ENCODE peak calls at places on chromosomes 5 and 9, in nine cellular contexts. H, L, C, X, W, N, B, Z and P are unnamed samples.

GRCh38 chr9:69645488-69645887 is 26.7 kb downstream of the APBA1 start:
- DNase-seq in H (no peak), L (no peak), C (peak; percentile 67), X (no peak), W (no peak), N (no peak), B (no peak), Z (no peak), P (peak; percentile 45)

GRCh38 chr5:10335711-10336470 is 17.6 kb upstream of the MARCHF6 start:
- DNase-seq in H (no peak), L (no peak), C (no peak), X (no peak), W (no peak), N (no peak), B (no peak), Z (no peak), P (no peak)

GRCh38 chr5:100004969-100005368 is 530.2 kb upstream of the FAM174A start:
- DNase-seq in H (no peak), L (no peak), C (no peak), X (no peak), W (no peak), N (no peak), B (no peak), Z (no peak), P (no peak)

GRCh38 chr9:95088421-95089161 is 228.9 kb downstream of the FANCC start:
- DNase-seq in H (no peak), L (no peak), C (no peak), X (no peak), W (no peak), N (no peak), B (no peak), Z (no peak), P (no peak)

GRCh38 chr9:17775646-17776045 is 196.8 kb downstream of the SH3GL2 start:
- DNase-seq in H (no peak), L (no peak), C (no peak), X (no peak), W (no peak), N (no peak), B (no peak), Z (no peak), P (no peak)

GRCh38 chr5:37029436-37029835 is 152.9 kb downstream of the NIPBL start:
- DNase-seq in H (peak; percentile 34), L (no peak), C (no peak), X (no peak), W (no peak), N (no peak), B (no peak), Z (no peak), P (no peak)

GRCh38 chr9:116844621-116845020 is 157.5 kb downstream of the TRIM32 start:
- DNase-seq in H (no peak), L (no peak), C (no peak), X (no peak), W (no peak), N (no peak), B (no peak), Z (no peak), P (no peak)

GRCh38 chr5:68343421-68343826 is 127.9 kb downstream of the PIK3R1 start:
- DNase-seq in H (peak; percentile 96), L (no peak), C (no peak), X (peak; percentile 34), W (peak; percentile 81), N (peak; percentile 38), B (no peak), Z (peak; percentile 83), P (peak; percentile 88)

GRCh38 chr9:16535555-16535954 is 334.9 kb downstream of the BNC2 start:
- DNase-seq in H (no peak), L (no peak), C (no peak), X (no peak), W (no peak), N (no peak), B (no peak), Z (no peak), P (no peak)

GRCh38 chr5:59555596-59555995 is 337.9 kb downstream of the PDE4D start:
- DNase-seq in H (no peak), L (no peak), C (no peak), X (no peak), W (no peak), N (no peak), B (no peak), Z (no peak), P (no peak)

GRCh38 chr9:126491256-126491879 is 122.4 kb upstream of the LMX1B start:
- DNase-seq in H (peak; percentile 83), L (peak; percentile 76), C (peak; percentile 80), X (no peak), W (peak; percentile 69), N (peak; percentile 61), B (peak; percentile 41), Z (no peak), P (peak; percentile 61)

GRCh38 chr9:38309324-38310195 is 82.9 kb upstream of the ALDH1B1 start:
- DNase-seq in H (peak; percentile 27), L (peak; percentile 39), C (no peak), X (no peak), W (peak; percentile 17), N (no peak), B (no peak), Z (no peak), P (no peak)

GRCh38 chr9:109319631-109320233 is 1.1 kb downstream of the EPB41L4B start:
- DNase-seq in H (no peak), L (no peak), C (no peak), X (peak; percentile 22), W (no peak), N (no peak), B (no peak), Z (no peak), P (peak; percentile 39)

GRCh38 chr9:109319072-109319630 is 1.7 kb downstream of the EPB41L4B start:
- DNase-seq in H (no peak), L (peak; percentile 19), C (peak; percentile 66), X (no peak), W (no peak), N (no peak), B (no peak), Z (no peak), P (peak; percentile 63)

GRCh38 chr9:109320734-109321448 is at the start of gene EPB41L4B:
- DNase-seq in H (peak; percentile 66), L (peak; percentile 92), C (peak; percentile 98), X (peak; percentile 93), W (peak; percentile 69), N (peak; percentile 91), B (peak; percentile 70), Z (peak; percentile 32), P (peak; percentile 89)

GRCh38 chr9:109321727-109322126 is 868 bp upstream of the EPB41L4B start:
- DNase-seq in H (no peak), L (no peak), C (no peak), X (no peak), W (no peak), N (no peak), B (no peak), Z (no peak), P (no peak)

DNA sequence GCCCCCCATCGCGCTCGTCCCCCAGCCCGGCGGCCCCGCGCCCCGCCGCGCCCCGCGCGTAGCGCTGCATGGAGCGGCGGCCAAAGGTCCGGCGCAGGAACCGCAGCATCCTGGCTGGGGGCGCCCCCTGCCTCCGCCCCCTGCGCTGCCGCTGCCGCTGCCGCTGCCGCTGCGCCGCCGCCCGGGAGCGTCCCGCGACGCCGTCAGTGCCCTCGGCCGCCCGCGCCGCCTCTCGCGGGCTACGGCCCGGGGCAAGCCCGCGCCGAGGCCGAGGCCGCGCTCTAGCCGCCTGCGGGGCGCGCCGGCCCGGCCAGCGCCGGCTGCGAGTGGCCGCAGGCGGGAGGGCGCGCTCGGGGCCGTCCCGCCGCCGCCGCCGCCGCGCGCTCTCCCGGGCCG is 523 bp downstream of the EPB41L4B start:
- DNase-seq in H (no peak), L (peak; percentile 62), C (no peak), X (peak; percentile 17), W (no peak), N (no peak), B (no peak), Z (no peak), P (peak; percentile 62)
- H3K4me3 ChIP-seq in H (peak overlapping the region; percentile 9), L (peak overlapping the region; percentile 52), C (peak overlapping the region; percentile 56), X (no peak overlapping the region), W (peak overlapping the region; percentile 45), N (peak overlapping the region; percentile 85), B (no peak overlapping the region), Z (no peak overlapping the region), P (peak overlapping the region; percentile 66)

GRCh38 chr5:177491983-177492746 is 5.2 kb downstream of the PDLIM7 start:
- DNase-seq in H (no peak), L (no peak), C (no peak), X (no peak), W (no peak), N (no peak), B (no peak), Z (no peak), P (no peak)

GRCh38 chr5:177491429-177491945 is 5.9 kb downstream of the PDLIM7 start:
- DNase-seq in H (peak; percentile 28), L (peak; percentile 88), C (peak; percentile 59), X (no peak), W (no peak), N (peak; percentile 79), B (no peak), Z (no peak), P (peak; percentile 28)

GRCh38 chr5:177494356-177495195 is 2.8 kb downstream of the PDLIM7 start:
- DNase-seq in H (peak; percentile 92), L (peak; percentile 62), C (no peak), X (no peak), W (peak; percentile 92), N (peak; percentile 82), B (no peak), Z (peak; percentile 83), P (peak; percentile 38)

GRCh38 chr5:177493795-177494355 is 3.5 kb downstream of the PDLIM7 start:
- DNase-seq in H (peak; percentile 18), L (no peak), C (no peak), X (no peak), W (no peak), N (no peak), B (no peak), Z (no peak), P (no peak)

DNA sequence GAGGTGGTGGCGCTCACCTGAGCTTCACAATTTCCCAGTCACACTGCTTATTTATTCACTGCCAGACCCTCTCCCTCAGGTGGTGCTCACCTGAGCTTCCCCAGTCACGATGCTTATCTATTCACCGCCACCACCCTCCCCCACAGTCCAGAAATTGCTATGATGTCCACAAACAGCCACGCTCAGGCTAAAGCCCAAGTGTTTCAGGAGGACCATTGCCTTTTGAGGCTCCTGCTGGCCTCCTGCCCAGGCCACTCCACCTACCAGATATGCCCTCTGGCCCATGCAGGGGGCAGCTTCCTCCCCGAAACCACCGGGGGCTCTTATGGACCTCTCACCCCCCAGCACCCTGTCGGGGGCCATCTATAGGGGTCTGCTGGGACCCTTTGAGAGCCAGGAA is 4.6 kb downstream of the PDLIM7 start:
- DNase-seq in H (no peak), L (no peak), C (no peak), X (no peak), W (no peak), N (no peak), B (no peak), Z (no peak), P (no peak)
- H3K4me3 ChIP-seq in H (no peak overlapping the region), L (no peak overlapping the region), C (no peak overlapping the region), X (no peak overlapping the region), W (no peak overlapping the region), N (no peak overlapping the region), B (no peak overlapping the region), Z (peak overlapping the region; percentile 90), P (no peak overlapping the region)

GRCh38 chr9:129751841-129752801 is 721 bp downstream of the PTGES start:
- DNase-seq in H (peak; percentile 45), L (no peak), C (peak; percentile 62), X (no peak), W (no peak), N (no peak), B (no peak), Z (no peak), P (peak; percentile 37)
- H3K4me3 ChIP-seq in H (peak overlapping the region; percentile 63), L (no peak overlapping the region), C (no peak overlapping the region), X (no peak overlapping the region), W (peak overlapping the region; percentile 31), N (peak overlapping the region; percentile 51), B (no peak overlapping the region), Z (peak overlapping the region; percentile 68), P (no peak overlapping the region)

GRCh38 chr5:135190345-135191083 is 156.5 kb upstream of the PITX1 start:
- DNase-seq in H (no peak), L (no peak), C (no peak), X (no peak), W (no peak), N (no peak), B (no peak), Z (no peak), P (no peak)
- H3K4me3 ChIP-seq in H (no peak overlapping the region), L (no peak overlapping the region), C (no peak overlapping the region), X (no peak overlapping the region), W (no peak overlapping the region), N (peak overlapping the region; percentile 60), B (peak overlapping the region; percentile 50), Z (peak overlapping the region; percentile 67), P (peak overlapping the region; percentile 55)